ENCODE peak calls at places on chromosomes 6 and 20, in nine cellular contexts. F is psoas muscle; R is left lung; O is CD8-positive, alpha-beta T cell; Q is RWPE1; C is cardiac muscle cell; L is sigmoid colon; M is GM20000; W is AG09319. H is an unnamed sample.

GRCh38 chr20:57388953-57389694 is 2.1 kb upstream of the RBM38 start:
- DNase-seq in F (peak), R (peak), O (peak), Q (peak), C (peak), L (peak), M (peak), W (peak), H (peak)

GRCh38 chr6:170149681-170150589 is 140.9 kb downstream of the DLL1 start:
- DNase-seq in F (peak), R (no peak), O (no peak), Q (no peak), C (no peak), L (peak), M (no peak), W (no peak), H (no peak)

GRCh38 chr6:36280983-36281382 is 11.1 kb downstream of the PNPLA1 start:
- DNase-seq in F (no peak), R (no peak), O (no peak), Q (no peak), C (no peak), L (no peak), M (no peak), W (no peak), H (no peak)

GRCh38 chr20:50652702-50653294 is 38.5 kb downstream of the RIPOR3 start:
- DNase-seq in F (no peak), R (no peak), O (no peak), Q (no peak), C (no peak), L (no peak), M (no peak), W (no peak), H (no peak)

GRCh38 chr6:126821706-126822105 is 296.8 kb upstream of the RSPO3 start:
- DNase-seq in F (no peak), R (no peak), O (no peak), Q (no peak), C (no peak), L (no peak), M (no peak), W (no peak), H (no peak)

GRCh38 chr6:2633763-2634150 is 117.0 kb downstream of the MYLK4 start:
- DNase-seq in F (no peak), R (no peak), O (no peak), Q (no peak), C (no peak), L (no peak), M (no peak), W (no peak), H (no peak)

GRCh38 chr6:2134559-2134958 is 110.8 kb downstream of the GMDS start:
- DNase-seq in F (no peak), R (no peak), O (no peak), Q (no peak), C (no peak), L (no peak), M (no peak), W (no peak), H (no peak)

GRCh38 chr20:51586005-51586440 is 43.5 kb upstream of the NFATC2 start:
- DNase-seq in F (no peak), R (no peak), O (no peak), Q (peak), C (no peak), L (no peak), M (no peak), W (peak), H (no peak)

GRCh38 chr6:34056301-34056700 is 89.6 kb downstream of the GRM4 start:
- DNase-seq in F (peak), R (peak), O (no peak), Q (peak), C (peak), L (peak), M (peak), W (peak), H (no peak)

GRCh38 chr20:2799688-2800589 is 488 bp downstream of the CPXM1 start:
- DNase-seq in F (no peak), R (no peak), O (no peak), Q (no peak), C (peak), L (no peak), M (peak), W (no peak), H (no peak)

GRCh38 chr6:66599541-66599940 is 892.5 kb upstream of the EYS start:
- DNase-seq in F (no peak), R (no peak), O (no peak), Q (peak), C (no peak), L (no peak), M (no peak), W (no peak), H (no peak)

GRCh38 chr6:145632971-145633370 is 102.3 kb downstream of the EPM2A start:
- DNase-seq in F (no peak), R (no peak), O (no peak), Q (no peak), C (no peak), L (no peak), M (no peak), W (no peak), H (no peak)

GRCh38 chr6:131231103-131231502 is 95.8 kb downstream of the AKAP7 start:
- DNase-seq in F (no peak), R (no peak), O (no peak), Q (peak), C (no peak), L (no peak), M (no peak), W (no peak), H (no peak)

GRCh38 chr6:12962529-12962928 is 246.0 kb downstream of the PHACTR1 start:
- DNase-seq in F (no peak), R (no peak), O (no peak), Q (no peak), C (no peak), L (no peak), M (no peak), W (no peak), H (no peak)

GRCh38 chr6:127206531-127207065 is 60.1 kb upstream of the RNF146 start:
- DNase-seq in F (no peak), R (no peak), O (no peak), Q (no peak), C (no peak), L (no peak), M (no peak), W (no peak), H (no peak)

GRCh38 chr6:52644246-52644645 is 26.7 kb upstream of the TMEM14A start:
- DNase-seq in F (no peak), R (no peak), O (no peak), Q (no peak), C (no peak), L (no peak), M (no peak), W (no peak), H (no peak)

GRCh38 chr6:46637145-46637544 is 15.5 kb downstream of the CYP39A1 start:
- DNase-seq in F (no peak), R (no peak), O (no peak), Q (peak), C (no peak), L (no peak), M (no peak), W (peak), H (no peak)

GRCh38 chr20:38651154-38651553 is 49.5 kb downstream of the ARHGAP40 start:
- DNase-seq in F (no peak), R (no peak), O (no peak), Q (no peak), C (no peak), L (no peak), M (no peak), W (no peak), H (no peak)

GRCh38 chr6:118872726-118873125 is 21.2 kb upstream of the ASF1A start:
- DNase-seq in F (no peak), R (no peak), O (no peak), Q (no peak), C (no peak), L (no peak), M (no peak), W (no peak), H (no peak)

GRCh38 chr6:139939189-139939979 is 564.9 kb upstream of the CITED2 start:
- DNase-seq in F (no peak), R (no peak), O (no peak), Q (no peak), C (no peak), L (no peak), M (no peak), W (no peak), H (no peak)

GRCh38 chr20:60203451-60203850 is 245.2 kb downstream of the CDH26 start:
- DNase-seq in F (no peak), R (no peak), O (no peak), Q (peak), C (no peak), L (no peak), M (no peak), W (no peak), H (no peak)

GRCh38 chr20:23037017-23037481 is 1.9 kb downstream of the SSTR4 start:
- DNase-seq in F (no peak), R (no peak), O (no peak), Q (no peak), C (no peak), L (no peak), M (no peak), W (no peak), H (no peak)

GRCh38 chr6:152461556-152461955 is 175.6 kb downstream of the SYNE1 start:
- DNase-seq in F (no peak), R (no peak), O (no peak), Q (peak), C (no peak), L (no peak), M (no peak), W (no peak), H (no peak)

GRCh38 chr20:51156796-51157119 is 133.9 kb upstream of the KCNG1 start:
- DNase-seq in F (no peak), R (no peak), O (no peak), Q (no peak), C (no peak), L (no peak), M (no peak), W (no peak), H (no peak)

GRCh38 chr6:120826253-120826652 is 508.0 kb downstream of the TBC1D32 start:
- DNase-seq in F (no peak), R (no peak), O (no peak), Q (peak), C (peak), L (no peak), M (peak), W (no peak), H (peak)

GRCh38 chr20:58133020-58133419 is 95.4 kb downstream of the ANKRD60 start:
- DNase-seq in F (no peak), R (no peak), O (no peak), Q (no peak), C (no peak), L (no peak), M (no peak), W (no peak), H (no peak)

GRCh38 chr6:75130784-75131183 is 75.1 kb downstream of the COL12A1 start:
- DNase-seq in F (no peak), R (no peak), O (no peak), Q (no peak), C (no peak), L (no peak), M (no peak), W (peak), H (no peak)

GRCh38 chr6:68718379-68719073 is 83.4 kb downstream of the ADGRB3 start:
- DNase-seq in F (no peak), R (no peak), O (no peak), Q (no peak), C (no peak), L (no peak), M (no peak), W (no peak), H (no peak)

DNA sequence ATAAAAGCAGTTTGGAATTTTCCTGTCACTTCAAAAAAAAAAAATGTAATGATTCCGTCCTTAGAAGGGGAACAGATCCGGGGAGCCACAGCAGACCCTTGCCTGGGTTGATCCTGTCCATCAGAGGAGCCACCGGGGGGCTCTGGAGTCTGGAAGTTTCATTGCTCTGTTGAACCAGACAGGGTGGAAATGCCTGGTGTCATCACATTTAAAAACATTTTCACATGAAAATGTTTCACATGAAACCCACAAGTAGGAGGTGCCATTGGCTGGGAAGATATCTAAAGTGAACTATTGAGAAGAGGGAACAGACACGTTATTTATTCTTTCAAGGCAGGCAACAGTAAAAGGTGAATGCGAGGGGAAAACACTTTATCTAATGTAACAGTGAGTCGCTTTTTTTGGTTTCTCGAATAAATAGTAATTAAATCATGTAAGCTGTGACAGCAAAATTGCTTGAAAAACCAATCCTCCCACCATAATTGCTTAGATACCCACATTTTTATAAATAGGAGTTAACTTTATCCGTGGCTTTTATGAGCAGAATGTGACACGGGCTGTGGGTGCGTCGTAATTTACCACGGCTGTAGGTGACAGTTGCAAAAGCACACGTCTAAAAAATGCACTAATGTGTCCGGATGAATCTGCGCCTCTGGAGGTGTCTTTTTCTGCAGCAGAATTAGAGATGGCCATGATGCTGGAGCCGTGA is 323.4 kb downstream of the TAF4 start:
- DNase-seq in F (peak), R (no peak), O (no peak), Q (no peak), C (no peak), L (no peak), M (no peak), W (no peak), H (no peak)
- TF ChIP-seq CTCF in F (no peak), R (no peak), O (no peak), Q (no peak), C (no peak), L (no peak), M (no peak), W (no peak), H (no peak)

GRCh38 chr6:129670634-129671033 is 39.3 kb downstream of the ARHGAP18 start:
- DNase-seq in F (no peak), R (no peak), O (no peak), Q (no peak), C (no peak), L (no peak), M (no peak), W (no peak), H (no peak)

GRCh38 chr6:129665555-129665954 is 44.4 kb downstream of the ARHGAP18 start:
- DNase-seq in F (no peak), R (no peak), O (no peak), Q (no peak), C (no peak), L (no peak), M (no peak), W (no peak), H (no peak)

GRCh38 chr6:129663531-129663930 is 46.4 kb downstream of the ARHGAP18 start:
- DNase-seq in F (no peak), R (no peak), O (no peak), Q (no peak), C (no peak), L (no peak), M (no peak), W (no peak), H (no peak)

GRCh38 chr6:129667621-129668020 is 42.4 kb downstream of the ARHGAP18 start:
- DNase-seq in F (no peak), R (no peak), O (no peak), Q (no peak), C (no peak), L (no peak), M (no peak), W (peak), H (no peak)

DNA sequence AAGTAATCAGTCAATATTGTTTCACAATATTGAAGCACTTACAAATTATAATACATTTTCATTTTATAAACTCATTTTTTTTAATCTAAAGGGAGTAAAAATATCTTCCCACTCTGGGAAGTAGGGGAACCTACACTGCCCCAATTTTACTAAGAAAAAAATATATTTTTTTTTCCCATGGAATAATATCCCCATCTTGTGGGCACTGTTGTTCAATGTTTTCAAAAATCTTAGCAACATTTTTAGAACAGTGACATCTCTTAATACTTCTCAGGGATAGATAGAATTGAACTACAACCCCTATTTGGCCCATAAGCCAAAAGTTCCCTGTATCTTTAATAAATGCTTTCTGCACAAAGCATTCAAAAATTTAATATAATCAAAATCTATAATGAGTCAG is 42.9 kb downstream of the ARHGAP18 start:
- DNase-seq in F (no peak), R (no peak), O (no peak), Q (no peak), C (no peak), L (no peak), M (no peak), W (no peak), H (no peak)
- TF ChIP-seq CTCF in F (no peak), R (no peak), O (no peak), Q (no peak), C (peak), L (no peak), M (no peak), W (no peak), H (no peak)

GRCh38 chr6:87281426-87281825 is 41.0 kb upstream of the SMIM8 start:
- DNase-seq in F (no peak), R (no peak), O (no peak), Q (no peak), C (peak), L (no peak), M (no peak), W (no peak), H (no peak)

GRCh38 chr6:87279051-87279595 is 43.3 kb upstream of the SMIM8 start:
- DNase-seq in F (no peak), R (no peak), O (no peak), Q (no peak), C (no peak), L (no peak), M (no peak), W (no peak), H (no peak)

GRCh38 chr6:87282743-87283142 is 39.6 kb upstream of the SMIM8 start:
- DNase-seq in F (no peak), R (no peak), O (no peak), Q (peak), C (no peak), L (no peak), M (no peak), W (no peak), H (no peak)

GRCh38 chr6:87287251-87287650 is 35.1 kb upstream of the SMIM8 start:
- DNase-seq in F (no peak), R (no peak), O (no peak), Q (no peak), C (no peak), L (no peak), M (no peak), W (no peak), H (no peak)

DNA sequence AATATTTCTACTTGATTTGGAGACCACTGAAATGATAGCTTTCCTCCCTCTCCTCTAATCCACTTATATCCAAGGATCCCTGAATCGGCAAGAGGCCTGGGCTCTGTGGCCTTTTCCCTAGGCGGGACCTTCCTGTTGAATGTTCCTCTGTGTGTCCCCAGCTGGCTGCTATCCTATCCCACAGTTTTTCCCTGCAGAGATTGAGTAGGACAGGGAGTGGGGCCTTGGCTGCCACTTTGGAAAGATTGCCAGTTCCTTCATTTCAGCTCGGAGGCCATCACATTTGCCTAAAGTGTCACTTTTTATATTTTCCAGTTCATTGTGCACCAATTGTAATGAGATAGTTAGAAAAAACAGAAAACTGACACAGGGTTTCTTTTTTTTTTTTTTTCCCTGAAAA is 38.9 kb upstream of the SMIM8 start:
- DNase-seq in F (no peak), R (no peak), O (no peak), Q (no peak), C (no peak), L (no peak), M (no peak), W (no peak), H (no peak)
- TF ChIP-seq CTCF in F (no peak), R (no peak), O (no peak), Q (no peak), C (no peak), L (no peak), M (no peak), W (no peak), H (no peak)

DNA sequence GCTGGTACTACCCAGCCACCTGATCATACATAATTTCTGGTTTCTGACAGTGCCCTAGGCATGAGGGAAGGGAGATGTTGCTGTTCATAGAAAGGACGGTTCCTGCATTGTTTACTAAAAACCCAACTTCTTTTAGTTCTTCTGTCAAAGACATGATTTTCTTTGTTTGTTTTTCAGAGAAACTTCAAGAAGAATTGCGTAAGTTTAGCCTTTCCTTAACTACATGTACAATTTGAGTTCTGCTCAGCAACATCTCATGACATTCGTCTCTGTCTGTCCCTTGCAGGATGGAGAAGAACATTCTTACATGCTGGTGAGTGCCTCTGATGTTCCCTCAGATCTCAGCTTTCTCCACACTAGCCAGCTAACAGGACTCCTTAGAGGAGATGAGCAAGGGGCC is 8.0 kb downstream of the BTN2A1 start:
- DNase-seq in F (no peak), R (no peak), O (no peak), Q (no peak), C (no peak), L (no peak), M (no peak), W (no peak), H (no peak)
- TF ChIP-seq CTCF in F (no peak), R (no peak), O (no peak), Q (no peak), C (no peak), L (no peak), M (no peak), W (no peak), H (no peak)

GRCh38 chr20:36343641-36344040 is 37.5 kb downstream of the DLGAP4 start:
- DNase-seq in F (no peak), R (no peak), O (no peak), Q (no peak), C (no peak), L (no peak), M (no peak), W (no peak), H (no peak)

GRCh38 chr20:36342316-36342715 is 36.2 kb downstream of the DLGAP4 start:
- DNase-seq in F (no peak), R (no peak), O (no peak), Q (no peak), C (no peak), L (no peak), M (no peak), W (no peak), H (no peak)

GRCh38 chr20:36341331-36342020 is 35.3 kb downstream of the DLGAP4 start:
- DNase-seq in F (peak), R (no peak), O (no peak), Q (no peak), C (no peak), L (no peak), M (no peak), W (no peak), H (no peak)

GRCh38 chr20:36344517-36345132 is 38.5 kb downstream of the DLGAP4 start:
- DNase-seq in F (no peak), R (no peak), O (no peak), Q (peak), C (peak), L (no peak), M (peak), W (no peak), H (peak)

GRCh38 chr20:36342721-36343120 is 36.6 kb downstream of the DLGAP4 start:
- DNase-seq in F (no peak), R (no peak), O (no peak), Q (no peak), C (no peak), L (no peak), M (no peak), W (no peak), H (no peak)
- TF ChIP-seq CTCF in F (no peak), R (no peak), O (no peak), Q (no peak), C (no peak), L (no peak), M (no peak), W (no peak), H (no peak)